ENCODE peak calls at places on chromosomes 16 and 17, in nine cellular contexts. J, T, S, R, I, E, Y, Z and V are unnamed samples.

GRCh38 chr16:2584742-2585650 is 47.2 kb downstream of the PDPK1 start:
- DNase-seq in I (no peak), Y (no peak), T (no peak), J (no peak), S (no peak), E (peak), Z (no peak), R (no peak), V (no peak)

GRCh38 chr16:27267037-27267677 is 1.4 kb downstream of the NSMCE1 start:
- DNase-seq in Y (no peak), J (no peak), R (no peak), E (no peak), I (no peak), S (no peak), T (no peak), Z (no peak), V (no peak)

GRCh38 chr17:66684716-66685115 is 150.2 kb upstream of the CACNG5 start:
- DNase-seq in J (no peak), Z (no peak), E (no peak), T (no peak), Y (no peak), R (no peak), S (no peak), I (no peak), V (no peak)

GRCh38 chr17:82205720-82206508 is 6.7 kb downstream of the CCDC57 start:
- DNase-seq in Z (peak), T (peak), S (peak), R (peak), J (peak), E (peak), Y (peak), I (peak), V (peak)

GRCh38 chr17:64651889-64652288 is 10.2 kb downstream of the SMURF2 start:
- DNase-seq in S (no peak), Z (no peak), Y (no peak), E (no peak), J (no peak), T (no peak), R (no peak), I (no peak), V (no peak)

GRCh38 chr17:7313028-7313889 is 1.9 kb downstream of the GPS2 start:
- DNase-seq in T (no peak), E (peak), S (no peak), J (no peak), R (no peak), Z (no peak), I (no peak), Y (peak), V (no peak)

GRCh38 chr16:49833055-49833454 is 22.9 kb downstream of the ZNF423 start:
- DNase-seq in E (no peak), Y (no peak), Z (no peak), S (no peak), T (no peak), J (peak), I (no peak), R (no peak), V (no peak)

GRCh38 chr17:58153046-58153445 is 4.9 kb downstream of the OR4D1 start:
- DNase-seq in Y (peak), J (no peak), Z (no peak), I (peak), E (no peak), T (no peak), S (peak), R (no peak), V (no peak)

GRCh38 chr17:57403241-57403640 is 146.9 kb downstream of the MSI2 start:
- DNase-seq in T (no peak), I (no peak), J (no peak), E (no peak), Z (peak), Y (no peak), S (no peak), R (no peak), V (no peak)

GRCh38 chr16:47059991-47060390 is 83.8 kb downstream of the NETO2 start:
- DNase-seq in T (no peak), Z (no peak), J (peak), Y (no peak), S (no peak), R (no peak), I (no peak), E (no peak), V (no peak)

GRCh38 chr17:4598776-4599504 is 14.6 kb downstream of the SMTNL2 start:
- DNase-seq in S (no peak), Z (no peak), Y (no peak), E (peak), I (no peak), J (no peak), T (no peak), R (no peak), V (no peak)

GRCh38 chr16:1792836-1793577 is 498 bp downstream of the IGFALS start:
- DNase-seq in T (peak), Z (no peak), S (no peak), E (no peak), J (no peak), Y (no peak), I (no peak), R (no peak), V (no peak)

GRCh38 chr17:78137392-78138203 is 7.0 kb downstream of the TMC8 start:
- DNase-seq in S (no peak), R (no peak), T (no peak), J (peak), I (peak), Y (peak), E (no peak), Z (no peak), V (no peak)

GRCh38 chr17:40540448-40540847 is 24.8 kb downstream of the CCR7 start:
- DNase-seq in R (no peak), Y (peak), J (no peak), S (no peak), E (no peak), T (no peak), I (no peak), Z (no peak), V (no peak)

GRCh38 chr17:34637548-34638525 is 58.5 kb downstream of the TMEM132E start:
- DNase-seq in R (peak), Z (peak), T (peak), Y (peak), J (peak), E (peak), I (peak), S (peak), V (peak)

GRCh38 chr17:62690168-62690897 is 62.9 kb downstream of the MRC2 start:
- DNase-seq in T (no peak), I (no peak), E (no peak), R (no peak), J (no peak), Z (no peak), Y (no peak), S (no peak), V (no peak)

GRCh38 chr16:67864594-67864993 is 8.3 kb upstream of the EDC4 start:
- DNase-seq in T (no peak), J (no peak), I (no peak), S (no peak), Z (no peak), Y (no peak), E (no peak), R (no peak), V (no peak)

GRCh38 chr16:66427871-66428681 is 981 bp downstream of the BEAN1 start:
- DNase-seq in S (no peak), Z (no peak), T (no peak), Y (peak), I (no peak), E (no peak), R (no peak), J (no peak), V (no peak)

GRCh38 chr17:35052780-35053179 is 10.7 kb downstream of the RFFL start:
- DNase-seq in Y (no peak), R (no peak), E (no peak), S (no peak), I (no peak), J (no peak), T (no peak), Z (no peak), V (no peak)

GRCh38 chr17:56809820-56810179 is 23.9 kb downstream of the C17orf67 start:
- DNase-seq in E (no peak), I (no peak), S (no peak), J (no peak), R (no peak), Y (no peak), T (no peak), Z (no peak), V (no peak)

GRCh38 chr16:74261068-74261467 is 35.5 kb upstream of the PSMD7 start:
- DNase-seq in E (no peak), I (no peak), Y (no peak), T (no peak), J (no peak), Z (no peak), S (no peak), R (no peak), V (no peak)

GRCh38 chr16:54446639-54447038 is 160.1 kb upstream of the IRX3 start:
- DNase-seq in T (no peak), J (no peak), I (no peak), Y (no peak), E (no peak), Z (no peak), R (no peak), S (no peak), V (no peak)

GRCh38 chr17:72661945-72662826 is 430.3 kb downstream of the SLC39A11 start:
- DNase-seq in E (no peak), S (no peak), J (no peak), Z (no peak), R (no peak), I (no peak), T (no peak), Y (no peak), V (no peak)

GRCh38 chr16:23836404-23837291 is 865 bp downstream of the PRKCB start:
- DNase-seq in I (no peak), E (no peak), S (peak), J (peak), Z (peak), R (no peak), T (peak), Y (peak), V (peak)